ENCODE peak calls at places on chromosomes 6 and 20, in nine cellular contexts. One of them, this sample, is unnamed.

GRCh38 chr6:148508401-148509151 is 165.9 kb downstream of the SASH1 start:
- DNase-seq in uterus: no peak
- DNase-seq in stimulated activated CD8-positive, alpha-beta memory T cell treated with anti-CD3 and anti-CD28 coated beads, Interleukin-12 subunit alpha, Interleukin-12 subunit beta, amount 100 ng/mL, for 4 hours: no peak
- DNase-seq in foreskin keratinocyte: peak
- DNase-seq in iPS-NIHi11: peak
- DNase-seq in NCI-H460: no peak
- DNase-seq in frontal cortex: no peak
- DNase-seq in RWPE1: no peak
- DNase-seq in NCI-H345: no peak
- DNase-seq in this sample: no peak

GRCh38 chr6:113758725-113759576 is 98.2 kb upstream of the MARCKS start:
- DNase-seq in uterus: no peak
- DNase-seq in stimulated activated CD8-positive, alpha-beta memory T cell treated with anti-CD3 and anti-CD28 coated beads, Interleukin-12 subunit alpha, Interleukin-12 subunit beta, amount 100 ng/mL, for 4 hours: no peak
- DNase-seq in foreskin keratinocyte: no peak
- DNase-seq in iPS-NIHi11: no peak
- DNase-seq in NCI-H460: no peak
- DNase-seq in frontal cortex: no peak
- DNase-seq in RWPE1: no peak
- DNase-seq in NCI-H345: no peak
- DNase-seq in this sample: no peak

GRCh38 chr6:157278171-157278570 is 45.1 kb downstream of the TMEM242 start:
- DNase-seq in uterus: no peak
- DNase-seq in stimulated activated CD8-positive, alpha-beta memory T cell treated with anti-CD3 and anti-CD28 coated beads, Interleukin-12 subunit alpha, Interleukin-12 subunit beta, amount 100 ng/mL, for 4 hours: no peak
- DNase-seq in foreskin keratinocyte: no peak
- DNase-seq in iPS-NIHi11: no peak
- DNase-seq in NCI-H460: no peak
- DNase-seq in frontal cortex: no peak
- DNase-seq in RWPE1: no peak
- DNase-seq in NCI-H345: no peak
- DNase-seq in this sample: no peak

GRCh38 chr20:17621229-17621968 is 51.5 kb downstream of the DSTN start:
- DNase-seq in uterus: no peak
- DNase-seq in stimulated activated CD8-positive, alpha-beta memory T cell treated with anti-CD3 and anti-CD28 coated beads, Interleukin-12 subunit alpha, Interleukin-12 subunit beta, amount 100 ng/mL, for 4 hours: no peak
- DNase-seq in foreskin keratinocyte: no peak
- DNase-seq in iPS-NIHi11: no peak
- DNase-seq in NCI-H460: no peak
- DNase-seq in frontal cortex: no peak
- DNase-seq in RWPE1: no peak
- DNase-seq in NCI-H345: no peak
- DNase-seq in this sample: no peak

GRCh38 chr20:57195023-57195758 is 71.2 kb downstream of the BMP7 start:
- DNase-seq in uterus: no peak
- DNase-seq in stimulated activated CD8-positive, alpha-beta memory T cell treated with anti-CD3 and anti-CD28 coated beads, Interleukin-12 subunit alpha, Interleukin-12 subunit beta, amount 100 ng/mL, for 4 hours: no peak
- DNase-seq in foreskin keratinocyte: no peak
- DNase-seq in iPS-NIHi11: no peak
- DNase-seq in NCI-H460: no peak
- DNase-seq in frontal cortex: no peak
- DNase-seq in RWPE1: peak
- DNase-seq in NCI-H345: no peak
- DNase-seq in this sample: no peak

GRCh38 chr6:47180633-47181032 is 129.1 kb downstream of the TNFRSF21 start:
- DNase-seq in uterus: no peak
- DNase-seq in stimulated activated CD8-positive, alpha-beta memory T cell treated with anti-CD3 and anti-CD28 coated beads, Interleukin-12 subunit alpha, Interleukin-12 subunit beta, amount 100 ng/mL, for 4 hours: no peak
- DNase-seq in foreskin keratinocyte: peak
- DNase-seq in iPS-NIHi11: no peak
- DNase-seq in NCI-H460: no peak
- DNase-seq in frontal cortex: no peak
- DNase-seq in RWPE1: peak
- DNase-seq in NCI-H345: no peak
- DNase-seq in this sample: no peak

GRCh38 chr6:8054276-8054675 is 9.9 kb downstream of the BLOC1S5 start:
- DNase-seq in uterus: no peak
- DNase-seq in stimulated activated CD8-positive, alpha-beta memory T cell treated with anti-CD3 and anti-CD28 coated beads, Interleukin-12 subunit alpha, Interleukin-12 subunit beta, amount 100 ng/mL, for 4 hours: no peak
- DNase-seq in foreskin keratinocyte: no peak
- DNase-seq in iPS-NIHi11: no peak
- DNase-seq in NCI-H460: no peak
- DNase-seq in frontal cortex: no peak
- DNase-seq in RWPE1: no peak
- DNase-seq in NCI-H345: no peak
- DNase-seq in this sample: no peak

GRCh38 chr20:17587831-17588230 is 18.0 kb downstream of the DSTN start:
- DNase-seq in uterus: no peak
- DNase-seq in stimulated activated CD8-positive, alpha-beta memory T cell treated with anti-CD3 and anti-CD28 coated beads, Interleukin-12 subunit alpha, Interleukin-12 subunit beta, amount 100 ng/mL, for 4 hours: no peak
- DNase-seq in foreskin keratinocyte: no peak
- DNase-seq in iPS-NIHi11: no peak
- DNase-seq in NCI-H460: no peak
- DNase-seq in frontal cortex: no peak
- DNase-seq in RWPE1: no peak
- DNase-seq in NCI-H345: no peak
- DNase-seq in this sample: no peak

GRCh38 chr6:39380837-39381534 is 58.5 kb upstream of the KCNK16 start:
- DNase-seq in uterus: no peak
- DNase-seq in stimulated activated CD8-positive, alpha-beta memory T cell treated with anti-CD3 and anti-CD28 coated beads, Interleukin-12 subunit alpha, Interleukin-12 subunit beta, amount 100 ng/mL, for 4 hours: no peak
- DNase-seq in foreskin keratinocyte: no peak
- DNase-seq in iPS-NIHi11: no peak
- DNase-seq in NCI-H460: no peak
- DNase-seq in frontal cortex: no peak
- DNase-seq in RWPE1: no peak
- DNase-seq in NCI-H345: no peak
- DNase-seq in this sample: no peak

GRCh38 chr6:162014069-162014811 is 713.3 kb downstream of the PRKN start:
- DNase-seq in uterus: no peak
- DNase-seq in stimulated activated CD8-positive, alpha-beta memory T cell treated with anti-CD3 and anti-CD28 coated beads, Interleukin-12 subunit alpha, Interleukin-12 subunit beta, amount 100 ng/mL, for 4 hours: no peak
- DNase-seq in foreskin keratinocyte: no peak
- DNase-seq in iPS-NIHi11: no peak
- DNase-seq in NCI-H460: no peak
- DNase-seq in frontal cortex: no peak
- DNase-seq in RWPE1: no peak
- DNase-seq in NCI-H345: no peak
- DNase-seq in this sample: no peak

GRCh38 chr6:43009124-43009523 is 4.6 kb downstream of the MEA1 start:
- DNase-seq in uterus: no peak
- DNase-seq in stimulated activated CD8-positive, alpha-beta memory T cell treated with anti-CD3 and anti-CD28 coated beads, Interleukin-12 subunit alpha, Interleukin-12 subunit beta, amount 100 ng/mL, for 4 hours: no peak
- DNase-seq in foreskin keratinocyte: no peak
- DNase-seq in iPS-NIHi11: peak
- DNase-seq in NCI-H460: no peak
- DNase-seq in frontal cortex: no peak
- DNase-seq in RWPE1: no peak
- DNase-seq in NCI-H345: peak
- DNase-seq in this sample: peak

GRCh38 chr6:19723533-19723932 is 113.6 kb upstream of the ID4 start:
- DNase-seq in uterus: no peak
- DNase-seq in stimulated activated CD8-positive, alpha-beta memory T cell treated with anti-CD3 and anti-CD28 coated beads, Interleukin-12 subunit alpha, Interleukin-12 subunit beta, amount 100 ng/mL, for 4 hours: no peak
- DNase-seq in foreskin keratinocyte: peak
- DNase-seq in iPS-NIHi11: no peak
- DNase-seq in NCI-H460: no peak
- DNase-seq in frontal cortex: no peak
- DNase-seq in RWPE1: peak
- DNase-seq in NCI-H345: no peak
- DNase-seq in this sample: no peak